ENCODE peak calls at places on chromosome 6, in six cellular contexts. B, G, U, I, A and V are unnamed samples.

GRCh38 chr6:34834789-34835518 is 43.1 kb downstream of the BLTP3A start:
- DNase-seq in B (no peak), G (no peak), U (no peak), I (no peak), A (no peak), V (no peak)

GRCh38 chr6:139829557-139829956 is 455.1 kb upstream of the CITED2 start:
- DNase-seq in B (no peak), G (no peak), U (no peak), I (peak), A (no peak), V (no peak)

GRCh38 chr6:55782275-55782674 is 93.1 kb downstream of the BMP5 start:
- DNase-seq in B (no peak), G (no peak), U (no peak), I (no peak), A (no peak), V (no peak)

GRCh38 chr6:72621243-72622093 is at the start of gene KCNQ5:
- DNase-seq in B (peak), G (no peak), U (peak), I (no peak), A (no peak), V (no peak)

GRCh38 chr6:129105035-129105434 is 222.1 kb downstream of the LAMA2 start:
- DNase-seq in B (no peak), G (no peak), U (no peak), I (no peak), A (no peak), V (no peak)

GRCh38 chr6:153862139-153862538 is 176.9 kb upstream of the OPRM1 start:
- DNase-seq in B (no peak), G (no peak), U (no peak), I (no peak), A (no peak), V (no peak)

GRCh38 chr6:93036835-93037234 is 382.5 kb downstream of the EPHA7 start:
- DNase-seq in B (no peak), G (no peak), U (no peak), I (no peak), A (no peak), V (no peak)

GRCh38 chr6:75480425-75480824 is 13.2 kb downstream of the FILIP1 start:
- DNase-seq in B (no peak), G (no peak), U (no peak), I (no peak), A (no peak), V (no peak)

GRCh38 chr6:28207244-28208179 is 17.6 kb upstream of the ZSCAN9 start:
- DNase-seq in B (no peak), G (no peak), U (no peak), I (no peak), A (no peak), V (no peak)

GRCh38 chr6:125048274-125048673 is 86.0 kb downstream of the RNF217 start:
- DNase-seq in B (no peak), G (no peak), U (no peak), I (no peak), A (no peak), V (no peak)

GRCh38 chr6:109453594-109454482 is 1.7 kb downstream of the MICAL1 start:
- DNase-seq in B (no peak), G (no peak), U (no peak), I (no peak), A (peak), V (no peak)

GRCh38 chr6:3159805-3160781 is 2.7 kb upstream of the TUBB2A start:
- DNase-seq in B (peak), G (no peak), U (peak), I (peak), A (peak), V (no peak)

GRCh38 chr6:13678255-13678983 is 33.2 kb downstream of the RANBP9 start:
- DNase-seq in B (no peak), G (no peak), U (no peak), I (no peak), A (no peak), V (no peak)

GRCh38 chr6:45929421-45930361 is 86.0 kb downstream of the CLIC5 start:
- DNase-seq in B (no peak), G (no peak), U (no peak), I (no peak), A (no peak), V (no peak)

GRCh38 chr6:13991393-13991792 is 66.6 kb downstream of the RNF182 start:
- DNase-seq in B (no peak), G (no peak), U (no peak), I (no peak), A (no peak), V (no peak)

GRCh38 chr6:134676307-134677281 is 273.3 kb downstream of the ALDH8A1 start:
- DNase-seq in B (no peak), G (no peak), U (no peak), I (peak), A (no peak), V (no peak)

GRCh38 chr6:163392533-163392932 is 22.0 kb upstream of the QKI start:
- DNase-seq in B (no peak), G (no peak), U (no peak), I (no peak), A (no peak), V (no peak)

GRCh38 chr6:64732888-64733287 is 974.1 kb downstream of the EYS start:
- DNase-seq in B (no peak), G (no peak), U (no peak), I (no peak), A (no peak), V (no peak)

GRCh38 chr6:132867055-132867454 is 52.7 kb downstream of the RPS12 start:
- DNase-seq in B (no peak), G (no peak), U (no peak), I (no peak), A (no peak), V (no peak)

GRCh38 chr6:129370268-129370916 is 339.6 kb downstream of the ARHGAP18 start:
- DNase-seq in B (no peak), G (no peak), U (no peak), I (no peak), A (no peak), V (no peak)